ENCODE peak calls at places on chromosomes 12 and 14, in four cellular contexts. One of them, this sample, is unnamed.

GRCh38 chr12:121417847-121418246 is 17.9 kb downstream of the RNF34 start:
- DNase-seq in WTC11: no peak
- DNase-seq in NB4: no peak
- DNase-seq in SK-N-SH: no peak
- DNase-seq in this sample: no peak

GRCh38 chr14:100078216-100078780 is 13.1 kb downstream of the EVL start:
- DNase-seq in SK-N-SH: no peak
- DNase-seq in NB4: peak; percentile 25
- DNase-seq in WTC11: no peak
- DNase-seq in this sample: no peak

GRCh38 chr12:116710367-116710766 is 27.5 kb downstream of the SPRING1 start:
- DNase-seq in WTC11: no peak
- DNase-seq in SK-N-SH: no peak
- DNase-seq in NB4: no peak
- DNase-seq in this sample: no peak

GRCh38 chr14:101235042-101235871 is 326.0 kb upstream of the DIO3 start:
- DNase-seq in WTC11: peak; percentile 85
- DNase-seq in SK-N-SH: peak; percentile 95
- DNase-seq in NB4: peak; percentile 55
- DNase-seq in this sample: peak; percentile 26

GRCh38 chr14:77707724-77708408 is at the start of the genes ALKBH1 and SLIRP:
- DNase-seq in SK-N-SH: peak; percentile 89
- DNase-seq in WTC11: peak; percentile 76
- DNase-seq in NB4: peak; percentile 87
- DNase-seq in this sample: peak; percentile 59

GRCh38 chr14:59631237-59631636 is 54.6 kb upstream of the CCDC175 start:
- DNase-seq in NB4: peak; percentile 7
- DNase-seq in SK-N-SH: peak; percentile 39
- DNase-seq in WTC11: peak; percentile 40
- DNase-seq in this sample: no peak

GRCh38 chr14:78498062-78498595 is 328.0 kb downstream of the NRXN3 start:
- DNase-seq in SK-N-SH: no peak
- DNase-seq in NB4: no peak
- DNase-seq in WTC11: no peak
- DNase-seq in this sample: no peak

GRCh38 chr14:37062191-37062803 is 110.1 kb downstream of the SLC25A21 start:
- DNase-seq in SK-N-SH: no peak
- DNase-seq in WTC11: no peak
- DNase-seq in NB4: no peak
- DNase-seq in this sample: no peak

GRCh38 chr12:123061806-123062205 is 81.3 kb downstream of the ARL6IP4 start:
- DNase-seq in WTC11: no peak
- DNase-seq in SK-N-SH: no peak
- DNase-seq in NB4: no peak
- DNase-seq in this sample: no peak

GRCh38 chr14:26204362-26204953 is 393.4 kb downstream of the NOVA1 start:
- DNase-seq in SK-N-SH: no peak
- DNase-seq in NB4: no peak
- DNase-seq in WTC11: no peak
- DNase-seq in this sample: no peak

GRCh38 chr14:77004711-77005460 is 23.6 kb downstream of the IRF2BPL start:
- DNase-seq in NB4: peak; percentile 46
- DNase-seq in SK-N-SH: no peak
- DNase-seq in WTC11: no peak
- DNase-seq in this sample: no peak

GRCh38 chr12:18242380-18243089 is 18.8 kb upstream of the PIK3C2G start:
- DNase-seq in WTC11: no peak
- DNase-seq in SK-N-SH: no peak
- DNase-seq in NB4: no peak
- DNase-seq in this sample: no peak

GRCh38 chr12:7042847-7043246 is 17.7 kb upstream of the C1S start:
- DNase-seq in SK-N-SH: peak; percentile 41
- DNase-seq in WTC11: no peak
- DNase-seq in NB4: peak; percentile 70
- DNase-seq in this sample: peak; percentile 56

GRCh38 chr12:84757978-84758377 is 154.6 kb downstream of the SLC6A15 start:
- DNase-seq in NB4: peak; percentile 9
- DNase-seq in SK-N-SH: no peak
- DNase-seq in WTC11: no peak
- DNase-seq in this sample: no peak

GRCh38 chr12:57093412-57094193 is 4.7 kb downstream of the NAB2 start:
- DNase-seq in WTC11: peak; percentile 88
- DNase-seq in NB4: peak; percentile 77
- DNase-seq in SK-N-SH: peak; percentile 89
- DNase-seq in this sample: no peak

GRCh38 chr12:58920956-58921861 is 905 bp upstream of the LRIG3 start:
- DNase-seq in SK-N-SH: no peak
- DNase-seq in NB4: no peak
- DNase-seq in WTC11: no peak
- DNase-seq in this sample: no peak

GRCh38 chr14:92224348-92224954 is 98.5 kb upstream of the SLC24A4 start:
- DNase-seq in WTC11: no peak
- DNase-seq in NB4: peak; percentile 13
- DNase-seq in SK-N-SH: no peak
- DNase-seq in this sample: no peak

GRCh38 chr12:34217660-34218059 is 195.4 kb downstream of the ALG10 start:
- DNase-seq in NB4: no peak
- DNase-seq in SK-N-SH: no peak
- DNase-seq in WTC11: no peak
- DNase-seq in this sample: no peak

GRCh38 chr12:103751600-103751999 is 89.4 kb downstream of the NT5DC3 start:
- DNase-seq in SK-N-SH: no peak
- DNase-seq in WTC11: no peak
- DNase-seq in NB4: no peak
- DNase-seq in this sample: no peak

GRCh38 chr14:104039214-104039613 is 46.3 kb upstream of the ASPG start:
- DNase-seq in WTC11: no peak
- DNase-seq in SK-N-SH: no peak
- DNase-seq in NB4: no peak
- DNase-seq in this sample: no peak

GRCh38 chr14:22106700-22107697 is 433.4 kb upstream of the OR4E1 start:
- DNase-seq in SK-N-SH: no peak
- DNase-seq in WTC11: no peak
- DNase-seq in NB4: no peak
- DNase-seq in this sample: no peak

GRCh38 chr12:7346571-7347225 is 42.8 kb downstream of the ACSM4 start:
- DNase-seq in WTC11: no peak
- DNase-seq in NB4: peak; percentile 61
- DNase-seq in SK-N-SH: no peak
- DNase-seq in this sample: no peak

GRCh38 chr12:127811988-127812387 is 455.0 kb upstream of the TMEM132C start:
- DNase-seq in NB4: no peak
- DNase-seq in SK-N-SH: no peak
- DNase-seq in WTC11: no peak
- DNase-seq in this sample: no peak

GRCh38 chr12:95017482-95017881 is 14.0 kb upstream of the NDUFA12 start:
- DNase-seq in WTC11: no peak
- DNase-seq in NB4: no peak
- DNase-seq in SK-N-SH: no peak
- DNase-seq in this sample: no peak

GRCh38 chr12:81626406-81626805 is 132.7 kb downstream of the PPFIA2 start:
- DNase-seq in WTC11: no peak
- DNase-seq in NB4: no peak
- DNase-seq in SK-N-SH: no peak
- DNase-seq in this sample: no peak

GRCh38 chr12:105736498-105736897 is 402.3 kb downstream of the NUAK1 start:
- DNase-seq in SK-N-SH: no peak
- DNase-seq in NB4: no peak
- DNase-seq in WTC11: no peak
- DNase-seq in this sample: no peak

GRCh38 chr12:92146865-92147264 is 1.2 kb upstream of the BTG1 start:
- DNase-seq in SK-N-SH: peak; percentile 39
- DNase-seq in NB4: peak; percentile 40
- DNase-seq in WTC11: no peak
- DNase-seq in this sample: no peak

GRCh38 chr12:12081836-12082497 is 11.2 kb downstream of the BCL2L14 start:
- DNase-seq in NB4: peak; percentile 62
- DNase-seq in WTC11: no peak
- DNase-seq in SK-N-SH: peak; percentile 67
- DNase-seq in this sample: peak; percentile 29

GRCh38 chr12:75908961-75909699 is 122.4 kb downstream of the PHLDA1 start:
- DNase-seq in SK-N-SH: peak; percentile 21
- DNase-seq in WTC11: no peak
- DNase-seq in NB4: no peak
- DNase-seq in this sample: no peak

GRCh38 chr12:125540580-125541204 is 475.5 kb downstream of the AACS start:
- DNase-seq in NB4: no peak
- DNase-seq in SK-N-SH: no peak
- DNase-seq in WTC11: no peak
- DNase-seq in this sample: no peak

GRCh38 chr12:54725233-54725843 is 77.2 kb upstream of the DCD start:
- DNase-seq in WTC11: no peak
- DNase-seq in NB4: peak; percentile 53
- DNase-seq in SK-N-SH: no peak
- DNase-seq in this sample: peak; percentile 48

GRCh38 chr12:91037301-91037700 is 20.5 kb downstream of the KERA start:
- DNase-seq in SK-N-SH: no peak
- DNase-seq in WTC11: no peak
- DNase-seq in NB4: no peak
- DNase-seq in this sample: no peak
- TF ChIP-seq MAX in SK-N-SH: no peak
- TF ChIP-seq MAX in WTC11: no peak
- TF ChIP-seq MAX in NB4: no peak
- TF ChIP-seq MAX in this sample: no peak

GRCh38 chr14:56172571-56172971 is 54.4 kb downstream of the PELI2 start:
- DNase-seq in NB4: peak; percentile 2
- DNase-seq in SK-N-SH: no peak
- DNase-seq in WTC11: no peak
- DNase-seq in this sample: no peak
- TF ChIP-seq MAX in NB4: no peak
- TF ChIP-seq MAX in SK-N-SH: no peak
- TF ChIP-seq MAX in WTC11: no peak
- TF ChIP-seq MAX in this sample: no peak

GRCh38 chr14:75164809-75165208 is 11.6 kb downstream of the TMED10 start:
- DNase-seq in NB4: no peak
- DNase-seq in WTC11: no peak
- DNase-seq in SK-N-SH: no peak
- DNase-seq in this sample: no peak

GRCh38 chr14:75163677-75164076 is 12.7 kb downstream of the TMED10 start:
- DNase-seq in WTC11: no peak
- DNase-seq in SK-N-SH: no peak
- DNase-seq in NB4: no peak
- DNase-seq in this sample: no peak

GRCh38 chr14:75168586-75169335 is 7.7 kb downstream of the TMED10 start:
- DNase-seq in SK-N-SH: no peak
- DNase-seq in WTC11: no peak
- DNase-seq in NB4: no peak
- DNase-seq in this sample: no peak

GRCh38 chr14:75162631-75163030 is 13.8 kb downstream of the TMED10 start:
- DNase-seq in WTC11: no peak
- DNase-seq in SK-N-SH: no peak
- DNase-seq in NB4: no peak
- DNase-seq in this sample: no peak

DNA sequence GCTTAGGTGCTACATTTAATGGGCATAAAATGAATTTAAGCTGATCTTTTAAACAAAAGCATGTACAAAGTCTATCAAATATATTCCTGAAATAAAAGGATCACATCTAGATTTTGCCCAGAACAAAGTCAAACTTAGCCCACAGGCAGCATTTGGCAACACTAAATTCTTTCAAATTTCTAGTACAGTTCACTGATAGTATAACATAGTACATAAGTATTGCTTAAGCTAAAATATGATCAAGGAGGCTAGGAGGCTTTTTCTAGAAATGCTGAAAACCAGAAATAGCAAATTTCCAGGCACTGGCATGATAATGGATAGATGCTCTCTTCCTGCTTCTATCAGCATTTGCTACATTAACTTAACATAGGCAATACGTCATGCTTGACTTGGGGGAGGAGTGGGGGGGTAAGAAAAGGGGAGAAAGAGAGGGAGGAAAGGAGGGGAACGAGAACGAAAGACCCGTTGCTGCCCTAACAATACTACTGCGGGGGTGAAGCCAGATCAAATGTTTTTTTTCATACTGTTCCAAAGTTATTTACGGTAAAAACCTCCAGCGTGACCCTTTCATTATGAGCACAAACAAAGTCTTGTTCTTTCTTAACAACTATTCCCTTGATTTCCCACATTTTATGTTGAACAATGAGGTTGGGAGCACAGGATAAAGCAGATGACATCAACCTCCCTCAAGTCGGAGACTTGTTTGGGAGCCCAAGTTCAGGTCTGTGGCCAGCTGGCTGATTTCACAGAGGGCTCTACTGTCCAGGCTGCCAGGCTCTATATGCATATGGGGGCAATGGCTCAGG is 10.6 kb downstream of the TMED10 start:
- DNase-seq in SK-N-SH: no peak
- DNase-seq in NB4: no peak
- DNase-seq in WTC11: no peak
- DNase-seq in this sample: no peak
- TF ChIP-seq MAX in SK-N-SH: no peak
- TF ChIP-seq MAX in NB4: no peak
- TF ChIP-seq MAX in WTC11: no peak
- TF ChIP-seq MAX in this sample: no peak

GRCh38 chr14:63902375-63902976 is 49.7 kb downstream of the SYNE2 start:
- DNase-seq in WTC11: no peak
- DNase-seq in SK-N-SH: no peak
- DNase-seq in NB4: no peak
- DNase-seq in this sample: no peak

GRCh38 chr14:63905370-63905769 is 52.6 kb downstream of the SYNE2 start:
- DNase-seq in NB4: no peak
- DNase-seq in SK-N-SH: no peak
- DNase-seq in WTC11: no peak
- DNase-seq in this sample: no peak

GRCh38 chr14:63904724-63905123 is 51.9 kb downstream of the SYNE2 start:
- DNase-seq in WTC11: no peak
- DNase-seq in SK-N-SH: no peak
- DNase-seq in NB4: no peak
- DNase-seq in this sample: no peak

GRCh38 chr14:63899953-63900352 is 47.1 kb downstream of the SYNE2 start:
- DNase-seq in NB4: peak; percentile 64
- DNase-seq in WTC11: no peak
- DNase-seq in SK-N-SH: no peak
- DNase-seq in this sample: no peak

GRCh38 chr14:63901434-63902085 is 48.8 kb downstream of the SYNE2 start:
- DNase-seq in SK-N-SH: no peak
- DNase-seq in WTC11: no peak
- DNase-seq in NB4: peak; percentile 82
- DNase-seq in this sample: no peak
- TF ChIP-seq MAX in SK-N-SH: no peak
- TF ChIP-seq MAX in WTC11: no peak
- TF ChIP-seq MAX in NB4: no peak
- TF ChIP-seq MAX in this sample: no peak

GRCh38 chr12:110844551-110845395 is 2.0 kb upstream of the CCDC63 start:
- DNase-seq in SK-N-SH: peak; percentile 71
- DNase-seq in WTC11: no peak
- DNase-seq in NB4: no peak
- DNase-seq in this sample: no peak
- TF ChIP-seq MAX in SK-N-SH: peak; percentile 22
- TF ChIP-seq MAX in WTC11: no peak
- TF ChIP-seq MAX in NB4: no peak
- TF ChIP-seq MAX in this sample: no peak

DNA sequence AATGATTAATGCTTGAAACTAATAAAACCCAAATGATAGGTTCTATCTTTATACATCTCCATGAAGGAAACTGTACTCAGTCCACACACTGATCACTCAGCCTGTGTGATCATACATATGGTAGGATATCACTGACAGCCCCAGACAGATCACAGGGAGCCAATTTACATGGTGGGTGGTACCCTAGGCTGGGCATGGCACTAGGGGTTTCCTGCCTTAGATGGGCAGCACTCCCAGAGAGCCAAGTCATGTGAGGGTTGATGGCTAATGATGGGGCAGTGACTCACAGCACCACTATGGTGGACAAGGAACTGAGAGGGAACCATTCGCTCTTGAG is 89.6 kb upstream of the PTPRR start:
- DNase-seq in SK-N-SH: peak; percentile 54
- DNase-seq in NB4: no peak
- DNase-seq in WTC11: no peak
- DNase-seq in this sample: no peak
- TF ChIP-seq MAX in SK-N-SH: no peak
- TF ChIP-seq MAX in NB4: no peak
- TF ChIP-seq MAX in WTC11: no peak
- TF ChIP-seq MAX in this sample: no peak